ENCODE peak calls at places on chromosomes 3 and 15, in nine cellular contexts. One of them, this sample, is unnamed.

GRCh38 chr3:120177907-120178306 is 83.7 kb upstream of the GSK3B start:
- DNase-seq in PC-3: peak; percentile 21
- DNase-seq in tibial artery: no peak
- DNase-seq in left ventricle myocardium inferior: no peak
- DNase-seq in heart left ventricle: no peak
- DNase-seq in CD8-positive, alpha-beta T cell: no peak
- DNase-seq in fibroblast of lung: no peak
- DNase-seq in HCT116: no peak
- DNase-seq in stomach: no peak
- DNase-seq in this sample: no peak

GRCh38 chr15:58447244-58448010 is 15.6 kb downstream of the LIPC start:
- DNase-seq in fibroblast of lung: peak; percentile 96
- DNase-seq in heart left ventricle: no peak
- DNase-seq in left ventricle myocardium inferior: no peak
- DNase-seq in PC-3: peak; percentile 21
- DNase-seq in HCT116: no peak
- DNase-seq in CD8-positive, alpha-beta T cell: no peak
- DNase-seq in tibial artery: no peak
- DNase-seq in stomach: no peak
- DNase-seq in this sample: peak; percentile 85

GRCh38 chr3:23203651-23204111 is 554 bp downstream of the UBE2E2 start:
- DNase-seq in heart left ventricle: peak; percentile 32
- DNase-seq in fibroblast of lung: no peak
- DNase-seq in PC-3: peak; percentile 29
- DNase-seq in CD8-positive, alpha-beta T cell: no peak
- DNase-seq in tibial artery: peak; percentile 41
- DNase-seq in left ventricle myocardium inferior: no peak
- DNase-seq in stomach: no peak
- DNase-seq in HCT116: no peak
- DNase-seq in this sample: no peak

GRCh38 chr15:90402230-90402629 is 14.2 kb downstream of the IQGAP1 start:
- DNase-seq in left ventricle myocardium inferior: no peak
- DNase-seq in heart left ventricle: peak; percentile 45
- DNase-seq in tibial artery: peak; percentile 65
- DNase-seq in stomach: no peak
- DNase-seq in CD8-positive, alpha-beta T cell: no peak
- DNase-seq in fibroblast of lung: peak; percentile 91
- DNase-seq in HCT116: peak; percentile 54
- DNase-seq in PC-3: peak; percentile 92
- DNase-seq in this sample: peak; percentile 63

GRCh38 chr15:82043726-82044372 is 2.0 kb downstream of the MEX3B start:
- DNase-seq in heart left ventricle: peak; percentile 32
- DNase-seq in HCT116: no peak
- DNase-seq in stomach: no peak
- DNase-seq in PC-3: no peak
- DNase-seq in left ventricle myocardium inferior: no peak
- DNase-seq in tibial artery: no peak
- DNase-seq in CD8-positive, alpha-beta T cell: no peak
- DNase-seq in fibroblast of lung: peak; percentile 15
- DNase-seq in this sample: no peak

GRCh38 chr3:115071611-115072010 is 75.5 kb downstream of the ZBTB20 start:
- DNase-seq in stomach: no peak
- DNase-seq in HCT116: no peak
- DNase-seq in tibial artery: no peak
- DNase-seq in CD8-positive, alpha-beta T cell: no peak
- DNase-seq in heart left ventricle: no peak
- DNase-seq in fibroblast of lung: peak; percentile 85
- DNase-seq in PC-3: no peak
- DNase-seq in left ventricle myocardium inferior: no peak
- DNase-seq in this sample: peak; percentile 47

GRCh38 chr3:107110596-107111305 is 266.5 kb upstream of the CCDC54 start:
- DNase-seq in CD8-positive, alpha-beta T cell: no peak
- DNase-seq in heart left ventricle: no peak
- DNase-seq in left ventricle myocardium inferior: no peak
- DNase-seq in stomach: no peak
- DNase-seq in fibroblast of lung: no peak
- DNase-seq in HCT116: no peak
- DNase-seq in PC-3: no peak
- DNase-seq in tibial artery: no peak
- DNase-seq in this sample: no peak

GRCh38 chr3:4988815-4989648 is 9.8 kb downstream of the BHLHE40 start:
- DNase-seq in stomach: no peak
- DNase-seq in CD8-positive, alpha-beta T cell: no peak
- DNase-seq in PC-3: peak; percentile 9
- DNase-seq in left ventricle myocardium inferior: peak; percentile 50
- DNase-seq in heart left ventricle: peak; percentile 80
- DNase-seq in tibial artery: peak; percentile 75
- DNase-seq in HCT116: no peak
- DNase-seq in fibroblast of lung: peak; percentile 48
- DNase-seq in this sample: no peak

GRCh38 chr3:129560931-129561594 is 18.1 kb downstream of the H1-8 start:
- DNase-seq in fibroblast of lung: peak; percentile 74
- DNase-seq in stomach: peak; percentile 35
- DNase-seq in heart left ventricle: peak; percentile 94
- DNase-seq in HCT116: no peak
- DNase-seq in PC-3: no peak
- DNase-seq in tibial artery: peak; percentile 88
- DNase-seq in left ventricle myocardium inferior: peak; percentile 88
- DNase-seq in CD8-positive, alpha-beta T cell: no peak
- DNase-seq in this sample: no peak
- H3K36me3 ChIP-seq in fibroblast of lung: peaks cover 43% of the 10 kb centered on the region
- H3K36me3 ChIP-seq in stomach: peaks cover 32% of the 10 kb centered on the region
- H3K36me3 ChIP-seq in heart left ventricle: peaks cover 76% of the 10 kb centered on the region
- H3K36me3 ChIP-seq in HCT116: no peaks in the 10 kb centered on the region
- H3K36me3 ChIP-seq in PC-3: no peaks in the 10 kb centered on the region
- H3K36me3 ChIP-seq in tibial artery: peaks cover 50% of the 10 kb centered on the region
- H3K36me3 ChIP-seq in left ventricle myocardium inferior: peaks cover 79% of the 10 kb centered on the region
- H3K36me3 ChIP-seq in CD8-positive, alpha-beta T cell: no peaks in the 10 kb centered on the region
- H3K36me3 ChIP-seq in this sample: no peaks in the 10 kb centered on the region

GRCh38 chr15:25740438-25741252 is 122.5 kb downstream of the ATP10A start:
- DNase-seq in PC-3: no peak
- DNase-seq in stomach: no peak
- DNase-seq in HCT116: no peak
- DNase-seq in fibroblast of lung: no peak
- DNase-seq in left ventricle myocardium inferior: no peak
- DNase-seq in CD8-positive, alpha-beta T cell: no peak
- DNase-seq in tibial artery: no peak
- DNase-seq in heart left ventricle: no peak
- DNase-seq in this sample: no peak

GRCh38 chr15:25741253-25741575 is 121.9 kb downstream of the ATP10A start:
- DNase-seq in fibroblast of lung: no peak
- DNase-seq in CD8-positive, alpha-beta T cell: no peak
- DNase-seq in tibial artery: no peak
- DNase-seq in stomach: no peak
- DNase-seq in left ventricle myocardium inferior: no peak
- DNase-seq in PC-3: no peak
- DNase-seq in HCT116: no peak
- DNase-seq in heart left ventricle: no peak
- DNase-seq in this sample: no peak

GRCh38 chr15:25742008-25742407 is 121.1 kb downstream of the ATP10A start:
- DNase-seq in stomach: no peak
- DNase-seq in HCT116: no peak
- DNase-seq in heart left ventricle: no peak
- DNase-seq in fibroblast of lung: no peak
- DNase-seq in PC-3: no peak
- DNase-seq in CD8-positive, alpha-beta T cell: no peak
- DNase-seq in tibial artery: no peak
- DNase-seq in left ventricle myocardium inferior: no peak
- DNase-seq in this sample: no peak

GRCh38 chr15:25738171-25738792 is 124.8 kb downstream of the ATP10A start:
- DNase-seq in PC-3: no peak
- DNase-seq in tibial artery: no peak
- DNase-seq in stomach: no peak
- DNase-seq in left ventricle myocardium inferior: no peak
- DNase-seq in CD8-positive, alpha-beta T cell: no peak
- DNase-seq in heart left ventricle: no peak
- DNase-seq in HCT116: no peak
- DNase-seq in fibroblast of lung: peak; percentile 13
- DNase-seq in this sample: no peak

DNA sequence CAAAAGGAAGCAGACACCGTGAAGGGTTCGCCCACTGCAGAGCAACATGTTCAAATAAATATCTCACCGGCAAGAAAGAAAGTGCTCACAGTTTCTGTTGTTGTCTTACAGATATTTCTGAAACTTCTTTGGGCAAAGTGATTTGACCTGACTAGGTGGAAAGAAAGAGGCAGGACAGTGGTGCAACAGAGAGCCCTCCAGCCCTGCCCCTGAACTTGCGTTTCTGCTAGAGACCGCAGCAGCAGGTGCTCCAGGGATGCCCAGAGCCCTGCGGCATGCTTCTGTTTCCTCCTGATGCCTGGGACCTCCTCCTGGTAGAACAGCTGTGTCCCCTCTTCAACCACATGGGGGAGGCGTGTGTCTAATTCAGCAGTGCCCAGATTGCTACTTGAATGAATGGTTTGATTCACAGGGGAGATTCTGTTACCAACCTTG is 123.4 kb downstream of the ATP10A start:
- DNase-seq in CD8-positive, alpha-beta T cell: no peak
- DNase-seq in tibial artery: no peak
- DNase-seq in left ventricle myocardium inferior: no peak
- DNase-seq in heart left ventricle: no peak
- DNase-seq in fibroblast of lung: peak; percentile 33
- DNase-seq in HCT116: no peak
- DNase-seq in PC-3: peak; percentile 38
- DNase-seq in stomach: no peak
- DNase-seq in this sample: peak; percentile 19
- TF ChIP-seq CTCF in CD8-positive, alpha-beta T cell: peak; percentile 36
- TF ChIP-seq CTCF in tibial artery: peak; percentile 29
- TF ChIP-seq CTCF in left ventricle myocardium inferior: peak; percentile 47
- TF ChIP-seq CTCF in heart left ventricle: peak; percentile 37
- TF ChIP-seq CTCF in fibroblast of lung: peak; percentile 51
- TF ChIP-seq CTCF in HCT116: no peak
- TF ChIP-seq CTCF in PC-3: peak; percentile 49
- TF ChIP-seq CTCF in stomach: no peak
- TF ChIP-seq CTCF in this sample: peak; percentile 64

GRCh38 chr3:172143739-172144497 is 104.5 kb downstream of the FNDC3B start:
- DNase-seq in fibroblast of lung: no peak
- DNase-seq in CD8-positive, alpha-beta T cell: no peak
- DNase-seq in HCT116: no peak
- DNase-seq in tibial artery: no peak
- DNase-seq in stomach: no peak
- DNase-seq in PC-3: no peak
- DNase-seq in left ventricle myocardium inferior: no peak
- DNase-seq in heart left ventricle: no peak
- DNase-seq in this sample: no peak

GRCh38 chr3:172140499-172141391 is 101.4 kb downstream of the FNDC3B start:
- DNase-seq in tibial artery: no peak
- DNase-seq in fibroblast of lung: peak; percentile 98
- DNase-seq in PC-3: peak; percentile 98
- DNase-seq in stomach: no peak
- DNase-seq in CD8-positive, alpha-beta T cell: no peak
- DNase-seq in heart left ventricle: peak; percentile 36
- DNase-seq in HCT116: no peak
- DNase-seq in left ventricle myocardium inferior: no peak
- DNase-seq in this sample: peak; percentile 95

GRCh38 chr3:172139528-172140276 is 100.3 kb downstream of the FNDC3B start:
- DNase-seq in heart left ventricle: no peak
- DNase-seq in tibial artery: no peak
- DNase-seq in left ventricle myocardium inferior: no peak
- DNase-seq in fibroblast of lung: no peak
- DNase-seq in HCT116: no peak
- DNase-seq in stomach: no peak
- DNase-seq in PC-3: no peak
- DNase-seq in CD8-positive, alpha-beta T cell: no peak
- DNase-seq in this sample: no peak

GRCh38 chr3:172143060-172143451 is 103.7 kb downstream of the FNDC3B start:
- DNase-seq in HCT116: no peak
- DNase-seq in left ventricle myocardium inferior: no peak
- DNase-seq in CD8-positive, alpha-beta T cell: no peak
- DNase-seq in tibial artery: no peak
- DNase-seq in stomach: no peak
- DNase-seq in heart left ventricle: no peak
- DNase-seq in fibroblast of lung: no peak
- DNase-seq in PC-3: no peak
- DNase-seq in this sample: no peak

DNA sequence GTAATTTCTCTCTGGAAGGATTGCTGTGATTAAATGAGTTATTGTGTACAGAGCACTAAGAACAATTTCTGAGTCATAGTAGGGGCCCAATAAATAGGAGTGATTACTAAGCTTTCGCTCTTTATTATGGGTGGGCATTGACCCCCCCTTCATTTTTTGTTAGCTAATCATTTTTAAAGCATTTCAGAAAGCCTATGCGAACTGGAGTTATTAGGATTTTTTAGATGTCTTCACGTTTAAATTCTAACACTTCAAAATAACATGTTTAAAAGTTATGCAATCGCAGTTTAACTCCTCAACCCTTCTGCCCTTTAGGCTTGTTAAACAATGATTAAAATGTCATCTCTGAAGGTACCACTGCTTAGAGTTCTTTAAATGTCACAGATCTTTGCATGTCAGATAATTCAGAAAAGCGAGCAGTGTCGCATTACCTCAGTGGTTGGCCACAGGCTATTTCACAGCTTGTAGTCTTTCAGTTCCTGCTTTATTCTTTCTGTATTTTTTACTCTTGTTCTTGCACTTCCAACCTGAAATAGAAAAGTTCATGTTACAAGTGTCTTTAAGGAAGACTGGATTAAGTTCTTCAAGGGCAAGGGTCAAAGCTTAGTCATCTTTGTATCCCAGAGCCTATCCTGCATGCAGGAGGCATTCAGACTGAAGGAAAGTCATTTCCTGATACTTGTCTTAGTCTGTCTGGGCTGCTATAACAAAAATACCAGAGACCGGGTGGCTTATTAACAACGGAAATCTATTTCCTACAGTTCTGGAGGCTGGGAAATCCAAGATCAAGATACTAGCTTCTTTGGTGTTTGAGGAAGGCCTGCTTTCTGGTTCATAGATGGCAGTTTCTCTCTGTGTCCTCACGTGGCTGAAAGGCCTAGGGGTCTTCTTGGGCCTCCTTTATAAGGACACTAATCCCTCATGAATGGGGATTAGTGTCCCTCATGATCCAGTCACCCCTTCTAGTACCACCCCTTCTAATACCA is 103.0 kb downstream of the FNDC3B start:
- DNase-seq in stomach: no peak
- DNase-seq in fibroblast of lung: peak; percentile 93
- DNase-seq in heart left ventricle: no peak
- DNase-seq in CD8-positive, alpha-beta T cell: no peak
- DNase-seq in HCT116: no peak
- DNase-seq in tibial artery: no peak
- DNase-seq in left ventricle myocardium inferior: no peak
- DNase-seq in PC-3: peak; percentile 85
- DNase-seq in this sample: peak; percentile 49
- H3K4me3 ChIP-seq in stomach: no peak overlapping the region
- H3K4me3 ChIP-seq in fibroblast of lung: no peak overlapping the region
- H3K4me3 ChIP-seq in heart left ventricle: no peak overlapping the region
- H3K4me3 ChIP-seq in CD8-positive, alpha-beta T cell: no peak overlapping the region
- H3K4me3 ChIP-seq in HCT116: no peak overlapping the region
- H3K4me3 ChIP-seq in tibial artery: no peak overlapping the region
- H3K4me3 ChIP-seq in left ventricle myocardium inferior: no peak overlapping the region
- H3K4me3 ChIP-seq in PC-3: peak overlapping the region; percentile 48
- H3K4me3 ChIP-seq in this sample: no peak overlapping the region

DNA sequence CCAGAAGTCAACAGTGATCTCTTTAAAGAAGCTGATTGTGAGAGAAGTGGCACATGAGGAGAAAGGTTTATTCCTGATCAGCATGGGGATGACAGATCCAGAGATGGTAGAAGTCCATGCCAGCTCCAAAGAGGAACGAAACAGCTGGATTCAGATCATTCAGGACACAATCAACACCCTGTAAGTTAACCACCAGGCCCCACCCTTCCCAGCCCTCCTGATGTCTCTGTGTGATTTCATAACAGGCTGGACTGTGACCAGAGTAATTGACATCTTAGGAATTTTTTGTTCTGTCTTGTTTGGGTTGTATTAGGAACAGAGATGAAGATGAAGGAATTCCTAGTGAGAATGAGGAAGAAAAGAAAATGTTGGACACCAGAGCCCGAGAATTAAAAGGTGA is 67.7 kb downstream of the KLHL25 start:
- DNase-seq in heart left ventricle: no peak
- DNase-seq in left ventricle myocardium inferior: no peak
- DNase-seq in tibial artery: peak; percentile 85
- DNase-seq in PC-3: no peak
- DNase-seq in fibroblast of lung: peak; percentile 25
- DNase-seq in CD8-positive, alpha-beta T cell: no peak
- DNase-seq in HCT116: no peak
- DNase-seq in stomach: no peak
- DNase-seq in this sample: no peak
- H3K36me3 ChIP-seq in heart left ventricle: peaks cover 99% of the 10 kb centered on the region
- H3K36me3 ChIP-seq in left ventricle myocardium inferior: peaks cover 92% of the 10 kb centered on the region
- H3K36me3 ChIP-seq in tibial artery: peaks cover 63% of the 10 kb centered on the region
- H3K36me3 ChIP-seq in PC-3: peaks cover 35% of the 10 kb centered on the region
- H3K36me3 ChIP-seq in fibroblast of lung: peaks cover 7% of the 10 kb centered on the region
- H3K36me3 ChIP-seq in CD8-positive, alpha-beta T cell: peaks cover 54% of the 10 kb centered on the region
- H3K36me3 ChIP-seq in HCT116: peaks cover 27% of the 10 kb centered on the region
- H3K36me3 ChIP-seq in stomach: peaks cover 65% of the 10 kb centered on the region
- H3K36me3 ChIP-seq in this sample: no peaks in the 10 kb centered on the region

This sample was measured in kidney epithelial cell.